ENCODE peak calls at places on chromosomes 11 and 22, in nine cellular contexts. K is activated CD4-positive, alpha-beta T cell treated with anti-CD3 and anti-CD28 coated beads, Interleukin-2, amount 50 U/mL, for 4 hours; E is ACHN; H is lung; F is NCI-H748 treated with DMSO at 0.1 percent for 48 hours; V is osteocyte; T is right cardiac atrium; S is A549; L is amniotic epithelial cell. W is an unnamed sample.

GRCh38 chr22:37571258-37571991 is 8.5 kb downstream of the LGALS2 start:
- DNase-seq in K (no peak), E (peak), H (no peak), F (no peak), V (no peak), T (peak), S (peak), L (peak), W (no peak)

GRCh38 chr11:122453586-122453985 is 201.9 kb upstream of the UBASH3B start:
- DNase-seq in K (no peak), E (no peak), H (no peak), F (no peak), V (no peak), T (no peak), S (no peak), L (no peak), W (no peak)

GRCh38 chr11:64251986-64252837 is 882 bp downstream of the PLCB3 start:
- DNase-seq in K (no peak), E (peak), H (peak), F (no peak), V (no peak), T (peak), S (no peak), L (no peak), W (no peak)

GRCh38 chr11:86735462-86736302 is 63.3 kb upstream of the ME3 start:
- DNase-seq in K (no peak), E (no peak), H (no peak), F (no peak), V (no peak), T (no peak), S (peak), L (peak), W (no peak)

GRCh38 chr22:26923498-26923897 is 266.1 kb downstream of the MIAT start:
- DNase-seq in K (no peak), E (no peak), H (no peak), F (no peak), V (no peak), T (no peak), S (no peak), L (no peak), W (no peak)

GRCh38 chr11:3090096-3090901 is 33.1 kb upstream of the CARS1 start:
- DNase-seq in K (no peak), E (no peak), H (no peak), F (no peak), V (no peak), T (peak), S (no peak), L (no peak), W (no peak)

GRCh38 chr11:113152500-113152899 is 161.9 kb upstream of the TTC12 start:
- DNase-seq in K (no peak), E (no peak), H (no peak), F (no peak), V (no peak), T (no peak), S (no peak), L (no peak), W (no peak)

GRCh38 chr11:68584097-68584496 is 100.2 kb upstream of the GAL start:
- DNase-seq in K (peak), E (peak), H (peak), F (no peak), V (no peak), T (peak), S (peak), L (peak), W (no peak)

GRCh38 chr22:23613193-23613973 is 18.7 kb downstream of the DRICH1 start:
- DNase-seq in K (no peak), E (no peak), H (no peak), F (no peak), V (no peak), T (no peak), S (no peak), L (peak), W (no peak)

GRCh38 chr22:50572965-50573364 is 5.3 kb downstream of the CPT1B start:
- DNase-seq in K (no peak), E (no peak), H (no peak), F (no peak), V (no peak), T (peak), S (no peak), L (no peak), W (no peak)

GRCh38 chr11:34626393-34626792 is 5.5 kb downstream of the EHF start:
- DNase-seq in K (no peak), E (no peak), H (no peak), F (no peak), V (no peak), T (no peak), S (no peak), L (no peak), W (no peak)

GRCh38 chr22:22753526-22754267 is 109.3 kb downstream of the GGTLC2 start:
- DNase-seq in K (peak), E (peak), H (peak), F (peak), V (peak), T (peak), S (peak), L (peak), W (peak)

GRCh38 chr11:14318581-14318981 is 40.4 kb downstream of the RRAS2 start:
- DNase-seq in K (no peak), E (no peak), H (no peak), F (no peak), V (no peak), T (no peak), S (no peak), L (peak), W (no peak)

GRCh38 chr22:17891427-17892167 is 117.3 kb upstream of the BID start:
- DNase-seq in K (no peak), E (no peak), H (no peak), F (no peak), V (no peak), T (peak), S (no peak), L (no peak), W (no peak)

GRCh38 chr22:36753120-36753802 is 22.7 kb downstream of the IFT27 start:
- DNase-seq in K (no peak), E (no peak), H (no peak), F (no peak), V (peak), T (no peak), S (no peak), L (no peak), W (no peak)

W was measured in Caki2.